ENCODE peak calls at places on chromosomes 2 and 18, in four cellular contexts. One of them, this sample, is unnamed.

GRCh38 chr2:45345331-45346305 is 265.4 kb downstream of the SRBD1 start:
- DNase-seq in fibroblast of lung: no peak
- DNase-seq in osteoblast: no peak
- DNase-seq in GM23248: no peak
- DNase-seq in this sample: no peak

GRCh38 chr2:172239944-172240590 is 137.4 kb upstream of the DLX2 start:
- DNase-seq in GM23248: peak
- DNase-seq in fibroblast of lung: no peak
- DNase-seq in osteoblast: no peak
- DNase-seq in this sample: no peak

GRCh38 chr2:168120730-168121129 is 126.7 kb downstream of the STK39 start:
- DNase-seq in osteoblast: no peak
- DNase-seq in fibroblast of lung: peak
- DNase-seq in GM23248: peak
- DNase-seq in this sample: no peak

GRCh38 chr2:156065912-156066311 is 266.6 kb downstream of the NR4A2 start:
- DNase-seq in osteoblast: no peak
- DNase-seq in GM23248: peak
- DNase-seq in fibroblast of lung: no peak
- DNase-seq in this sample: no peak

GRCh38 chr18:35306588-35307250 is 16.7 kb upstream of the ZSCAN30 start:
- DNase-seq in osteoblast: no peak
- DNase-seq in GM23248: no peak
- DNase-seq in fibroblast of lung: peak
- DNase-seq in this sample: no peak

GRCh38 chr18:59093668-59094067 is 46.0 kb upstream of the SEC11C start:
- DNase-seq in fibroblast of lung: no peak
- DNase-seq in osteoblast: no peak
- DNase-seq in GM23248: no peak
- DNase-seq in this sample: no peak

GRCh38 chr2:99444222-99444621 is 45.6 kb downstream of the REV1 start:
- DNase-seq in osteoblast: peak
- DNase-seq in GM23248: no peak
- DNase-seq in fibroblast of lung: no peak
- DNase-seq in this sample: no peak

GRCh38 chr2:198901894-198902293 is 555.8 kb downstream of the SATB2 start:
- DNase-seq in GM23248: no peak
- DNase-seq in osteoblast: no peak
- DNase-seq in fibroblast of lung: no peak
- DNase-seq in this sample: peak

GRCh38 chr2:88006912-88007439 is 9.4 kb downstream of the RNU2-63P start:
- DNase-seq in fibroblast of lung: no peak
- DNase-seq in osteoblast: no peak
- DNase-seq in GM23248: no peak
- DNase-seq in this sample: no peak

GRCh38 chr2:205858781-205859478 is 176.6 kb downstream of the NRP2 start:
- DNase-seq in fibroblast of lung: peak
- DNase-seq in osteoblast: no peak
- DNase-seq in GM23248: peak
- DNase-seq in this sample: no peak

GRCh38 chr18:5158171-5158570 is 38.9 kb downstream of the AKAIN1 start:
- DNase-seq in GM23248: no peak
- DNase-seq in osteoblast: no peak
- DNase-seq in fibroblast of lung: no peak
- DNase-seq in this sample: no peak

GRCh38 chr18:33959609-33960008 is 265.1 kb downstream of the NOL4 start:
- DNase-seq in fibroblast of lung: no peak
- DNase-seq in osteoblast: no peak
- DNase-seq in GM23248: no peak
- DNase-seq in this sample: no peak

GRCh38 chr18:28284132-28284531 is 107.2 kb upstream of the CDH2 start:
- DNase-seq in osteoblast: peak
- DNase-seq in GM23248: peak
- DNase-seq in fibroblast of lung: no peak
- DNase-seq in this sample: no peak

GRCh38 chr18:79353238-79353637 is 42.5 kb upstream of the NFATC1 start:
- DNase-seq in osteoblast: no peak
- DNase-seq in fibroblast of lung: peak
- DNase-seq in GM23248: no peak
- DNase-seq in this sample: no peak

GRCh38 chr2:171966268-171966667 is 33.5 kb upstream of the METAP1D start:
- DNase-seq in fibroblast of lung: no peak
- DNase-seq in GM23248: no peak
- DNase-seq in osteoblast: no peak
- DNase-seq in this sample: no peak

GRCh38 chr2:203675086-203675485 is 31.4 kb upstream of the CD28 start:
- DNase-seq in fibroblast of lung: no peak
- DNase-seq in osteoblast: peak
- DNase-seq in GM23248: peak
- DNase-seq in this sample: no peak

GRCh38 chr2:20622296-20622686 is 28.6 kb downstream of the HS1BP3 start:
- DNase-seq in fibroblast of lung: no peak
- DNase-seq in osteoblast: peak
- DNase-seq in GM23248: no peak
- DNase-seq in this sample: no peak

GRCh38 chr2:25230626-25231311 is 62.4 kb upstream of the POMC start:
- DNase-seq in GM23248: no peak
- DNase-seq in osteoblast: peak
- DNase-seq in fibroblast of lung: no peak
- DNase-seq in this sample: no peak

GRCh38 chr2:39851691-39852110 is 72.6 kb upstream of the THUMPD2 start:
- DNase-seq in GM23248: peak
- DNase-seq in fibroblast of lung: peak
- DNase-seq in osteoblast: no peak
- DNase-seq in this sample: no peak

GRCh38 chr2:73082523-73083410 is 11.3 kb upstream of the SFXN5 start:
- DNase-seq in fibroblast of lung: no peak
- DNase-seq in osteoblast: no peak
- DNase-seq in GM23248: no peak
- DNase-seq in this sample: no peak

GRCh38 chr2:217943379-217944321 is 59.1 kb downstream of the TNS1 start:
- DNase-seq in osteoblast: peak
- DNase-seq in fibroblast of lung: peak
- DNase-seq in GM23248: peak
- DNase-seq in this sample: peak

GRCh38 chr2:184611221-184612085 is 13.1 kb downstream of the ZNF804A start:
- DNase-seq in osteoblast: no peak
- DNase-seq in GM23248: peak
- DNase-seq in fibroblast of lung: peak
- DNase-seq in this sample: peak

GRCh38 chr2:2024751-2025481 is 280.6 kb upstream of the PXDN start:
- DNase-seq in fibroblast of lung: no peak
- DNase-seq in osteoblast: no peak
- DNase-seq in GM23248: no peak
- DNase-seq in this sample: no peak

GRCh38 chr2:187959821-187960220 is 331.9 kb upstream of the GULP1 start:
- DNase-seq in osteoblast: no peak
- DNase-seq in GM23248: peak
- DNase-seq in fibroblast of lung: no peak
- DNase-seq in this sample: no peak

GRCh38 chr2:216714412-216714775 is 19.0 kb upstream of the IGFBP5 start:
- DNase-seq in GM23248: peak
- DNase-seq in osteoblast: no peak
- DNase-seq in fibroblast of lung: no peak
- DNase-seq in this sample: no peak

GRCh38 chr18:48959921-48960920 is 9.5 kb upstream of the SMAD7 start:
- DNase-seq in GM23248: peak
- DNase-seq in osteoblast: peak
- DNase-seq in fibroblast of lung: peak
- DNase-seq in this sample: no peak

GRCh38 chr2:229714080-229714735 is at the start of gene DNER:
- DNase-seq in fibroblast of lung: no peak
- DNase-seq in osteoblast: peak
- DNase-seq in GM23248: peak
- DNase-seq in this sample: no peak

GRCh38 chr2:45746888-45747287 is 95.4 kb downstream of the PRKCE start:
- DNase-seq in osteoblast: no peak
- DNase-seq in fibroblast of lung: no peak
- DNase-seq in GM23248: peak
- DNase-seq in this sample: no peak

GRCh38 chr2:190355968-190356657 is 12.7 kb downstream of the INPP1 start:
- DNase-seq in GM23248: no peak
- DNase-seq in fibroblast of lung: no peak
- DNase-seq in osteoblast: no peak
- DNase-seq in this sample: no peak

GRCh38 chr2:175432021-175432420 is 250.5 kb upstream of the ATP5MC3 start:
- DNase-seq in GM23248: no peak
- DNase-seq in fibroblast of lung: no peak
- DNase-seq in osteoblast: no peak
- DNase-seq in this sample: no peak

GRCh38 chr2:108345941-108346340 is 31.8 kb upstream of the SULT1C4 start:
- DNase-seq in GM23248: no peak
- DNase-seq in osteoblast: no peak
- DNase-seq in fibroblast of lung: no peak
- DNase-seq in this sample: no peak

GRCh38 chr18:7561907-7562460 is 5.1 kb upstream of the PTPRM start:
- DNase-seq in GM23248: no peak
- DNase-seq in osteoblast: no peak
- DNase-seq in fibroblast of lung: no peak
- DNase-seq in this sample: no peak

GRCh38 chr2:169705927-169706326 is 11.7 kb downstream of the PHOSPHO2 start:
- DNase-seq in fibroblast of lung: peak
- DNase-seq in osteoblast: no peak
- DNase-seq in GM23248: peak
- DNase-seq in this sample: no peak

GRCh38 chr2:36427790-36428243 is 72.2 kb downstream of the CRIM1 start:
- DNase-seq in GM23248: peak
- DNase-seq in fibroblast of lung: no peak
- DNase-seq in osteoblast: no peak
- DNase-seq in this sample: no peak

GRCh38 chr2:27989149-27989548 is 98.6 kb downstream of the BABAM2 start:
- DNase-seq in GM23248: no peak
- DNase-seq in osteoblast: no peak
- DNase-seq in fibroblast of lung: no peak
- DNase-seq in this sample: peak

GRCh38 chr2:58427572-58428285 is 186.6 kb upstream of the FANCL start:
- DNase-seq in fibroblast of lung: peak
- DNase-seq in GM23248: peak
- DNase-seq in osteoblast: no peak
- DNase-seq in this sample: no peak

GRCh38 chr2:180507028-180507427 is 473.4 kb upstream of the UBE2E3 start:
- DNase-seq in fibroblast of lung: peak
- DNase-seq in osteoblast: no peak
- DNase-seq in GM23248: peak
- DNase-seq in this sample: no peak

GRCh38 chr2:226649871-226650660 is 149.6 kb downstream of the IRS1 start:
- DNase-seq in osteoblast: peak
- DNase-seq in fibroblast of lung: peak
- DNase-seq in GM23248: peak
- DNase-seq in this sample: peak

DNA sequence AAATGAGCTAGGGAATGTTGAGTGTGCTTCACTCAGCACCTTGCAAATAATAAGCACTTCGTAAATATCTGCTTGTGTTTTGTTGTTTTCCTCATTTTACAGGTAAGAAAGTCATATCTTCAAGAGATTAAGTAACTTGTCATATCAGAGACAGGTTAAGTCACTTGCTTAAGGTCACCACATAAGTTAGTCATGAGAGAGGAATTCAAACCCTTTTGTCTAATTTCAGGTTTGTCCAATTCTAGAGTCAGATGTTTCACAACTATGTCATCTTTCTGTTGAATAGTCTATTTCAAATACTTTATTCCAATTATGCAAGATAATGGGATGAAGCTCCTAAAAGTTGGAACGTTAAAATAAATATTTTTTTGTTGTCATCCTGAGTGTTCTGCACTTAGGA is 13.5 kb upstream of the CUL3 start:
- DNase-seq in osteoblast: no peak
- DNase-seq in fibroblast of lung: no peak
- DNase-seq in GM23248: no peak
- DNase-seq in this sample: no peak
- H3K4me2 ChIP-seq in osteoblast: no peak
- H3K4me2 ChIP-seq in fibroblast of lung: no peak
- H3K4me2 ChIP-seq in GM23248: no peak
- H3K4me2 ChIP-seq in this sample: peak

DNA sequence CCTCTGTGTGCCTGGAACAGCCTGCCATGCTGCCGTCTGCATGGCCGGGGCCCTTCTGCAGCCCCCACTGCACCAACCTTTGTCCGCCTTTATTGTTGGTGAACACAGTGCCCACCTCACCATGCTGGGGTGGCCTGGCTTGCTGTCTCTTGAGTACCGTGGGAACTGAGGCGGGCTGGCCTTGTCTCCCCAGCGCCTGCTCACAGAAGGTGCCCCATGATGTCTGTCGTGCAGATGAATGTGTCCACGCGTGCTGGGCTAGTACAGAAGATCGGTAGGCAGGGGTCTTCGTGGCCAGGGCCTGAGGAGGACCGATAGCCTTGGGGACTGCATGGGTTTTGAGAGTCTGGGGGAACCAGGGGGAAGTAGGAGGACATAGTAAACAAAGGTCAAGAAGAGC is 242.4 kb downstream of the LDLRAD4 start:
- DNase-seq in fibroblast of lung: no peak
- DNase-seq in GM23248: no peak
- DNase-seq in osteoblast: no peak
- DNase-seq in this sample: no peak
- H3K4me2 ChIP-seq in fibroblast of lung: no peak
- H3K4me2 ChIP-seq in GM23248: no peak
- H3K4me2 ChIP-seq in osteoblast: no peak
- H3K4me2 ChIP-seq in this sample: no peak

GRCh38 chr2:237441605-237442004 is 27.6 kb upstream of the COL6A3 start:
- DNase-seq in osteoblast: peak
- DNase-seq in GM23248: peak
- DNase-seq in fibroblast of lung: peak
- DNase-seq in this sample: no peak
- H3K4me2 ChIP-seq in osteoblast: peak
- H3K4me2 ChIP-seq in GM23248: peak
- H3K4me2 ChIP-seq in fibroblast of lung: peak
- H3K4me2 ChIP-seq in this sample: no peak

GRCh38 chr2:62724886-62725711 is 19.6 kb downstream of the EHBP1 start:
- DNase-seq in fibroblast of lung: no peak
- DNase-seq in osteoblast: no peak
- DNase-seq in GM23248: no peak
- DNase-seq in this sample: peak
- H3K4me2 ChIP-seq in fibroblast of lung: no peak
- H3K4me2 ChIP-seq in osteoblast: no peak
- H3K4me2 ChIP-seq in GM23248: no peak
- H3K4me2 ChIP-seq in this sample: peak

DNA sequence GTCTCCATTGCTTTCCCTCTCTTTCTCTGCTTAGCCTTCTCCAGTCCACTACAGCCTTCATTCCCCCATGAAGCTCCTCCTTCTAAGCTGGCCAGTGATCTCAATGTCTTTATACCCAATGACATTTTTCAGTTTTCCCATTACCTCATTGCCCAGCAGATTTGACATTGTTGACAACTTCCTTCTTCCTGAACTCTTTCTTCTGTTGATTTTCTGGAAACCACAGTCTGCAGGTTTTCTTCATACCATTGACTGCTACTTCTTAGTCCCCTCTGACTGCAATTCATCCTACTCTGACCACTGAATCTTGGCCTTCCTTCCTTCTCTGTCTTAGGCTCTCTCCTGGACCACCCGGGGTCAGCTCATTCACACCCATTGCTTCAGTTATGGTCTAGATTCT is 22.9 kb upstream of the SPP2 start:
- DNase-seq in fibroblast of lung: no peak
- DNase-seq in GM23248: no peak
- DNase-seq in osteoblast: no peak
- DNase-seq in this sample: no peak
- H3K4me2 ChIP-seq in fibroblast of lung: no peak
- H3K4me2 ChIP-seq in GM23248: no peak
- H3K4me2 ChIP-seq in osteoblast: no peak
- H3K4me2 ChIP-seq in this sample: no peak

GRCh38 chr2:159228006-159228655 is 58.4 kb downstream of the WDSUB1 start:
- DNase-seq in GM23248: peak
- DNase-seq in osteoblast: no peak
- DNase-seq in fibroblast of lung: no peak
- DNase-seq in this sample: no peak
- H3K4me2 ChIP-seq in GM23248: peak
- H3K4me2 ChIP-seq in osteoblast: no peak
- H3K4me2 ChIP-seq in fibroblast of lung: no peak
- H3K4me2 ChIP-seq in this sample: no peak

This sample was measured in HCT116.